ENCODE peak calls at places on chromosomes 2 and 18, in nine cellular contexts. One of them, this sample, is unnamed.
A peak's percentile ranks its signal among the peaks of the same experiment; 100 is the strongest.

GRCh38 chr2:238101891-238102841 is 2.0 kb downstream of the ESPNL start:
- DNase-seq in G401: peak; percentile 54
- DNase-seq in tibial artery: no peak
- DNase-seq in cardiac fibroblast: no peak
- DNase-seq in naive thymus-derived CD8-positive, alpha-beta T cell: no peak
- DNase-seq in NCI-H1105 treated with DMSO at 0.1 percent for 48 hours: no peak
- DNase-seq in anterior cingulate cortex: no peak
- DNase-seq in PC-9: no peak
- DNase-seq in stimulated activated CD4-positive, alpha-beta T cell treated with anti-CD3 and anti-CD28 coated beads, Interleukin-4, amount 100 ng/mL, for 1 hour: no peak
- DNase-seq in this sample: no peak

GRCh38 chr2:238916875-238917590 is 69.1 kb downstream of the TWIST2 start:
- DNase-seq in naive thymus-derived CD8-positive, alpha-beta T cell: no peak
- DNase-seq in PC-9: peak; percentile 62
- DNase-seq in G401: no peak
- DNase-seq in cardiac fibroblast: no peak
- DNase-seq in NCI-H1105 treated with DMSO at 0.1 percent for 48 hours: no peak
- DNase-seq in anterior cingulate cortex: no peak
- DNase-seq in tibial artery: peak; percentile 45
- DNase-seq in stimulated activated CD4-positive, alpha-beta T cell treated with anti-CD3 and anti-CD28 coated beads, Interleukin-4, amount 100 ng/mL, for 1 hour: no peak
- DNase-seq in this sample: no peak

GRCh38 chr2:226471987-226472470 is 327.6 kb downstream of the IRS1 start:
- DNase-seq in G401: no peak
- DNase-seq in PC-9: no peak
- DNase-seq in stimulated activated CD4-positive, alpha-beta T cell treated with anti-CD3 and anti-CD28 coated beads, Interleukin-4, amount 100 ng/mL, for 1 hour: no peak
- DNase-seq in naive thymus-derived CD8-positive, alpha-beta T cell: no peak
- DNase-seq in cardiac fibroblast: no peak
- DNase-seq in NCI-H1105 treated with DMSO at 0.1 percent for 48 hours: no peak
- DNase-seq in anterior cingulate cortex: no peak
- DNase-seq in tibial artery: no peak
- DNase-seq in this sample: no peak

GRCh38 chr2:170816499-170817246 is at the start of gene GAD1:
- DNase-seq in naive thymus-derived CD8-positive, alpha-beta T cell: peak; percentile 28
- DNase-seq in NCI-H1105 treated with DMSO at 0.1 percent for 48 hours: peak; percentile 83
- DNase-seq in G401: peak; percentile 30
- DNase-seq in stimulated activated CD4-positive, alpha-beta T cell treated with anti-CD3 and anti-CD28 coated beads, Interleukin-4, amount 100 ng/mL, for 1 hour: peak; percentile 72
- DNase-seq in cardiac fibroblast: peak; percentile 51
- DNase-seq in tibial artery: peak; percentile 88
- DNase-seq in PC-9: peak; percentile 73
- DNase-seq in anterior cingulate cortex: no peak
- DNase-seq in this sample: peak; percentile 77

GRCh38 chr2:15814406-15814805 is 125.9 kb upstream of the MYCN start:
- DNase-seq in PC-9: no peak
- DNase-seq in stimulated activated CD4-positive, alpha-beta T cell treated with anti-CD3 and anti-CD28 coated beads, Interleukin-4, amount 100 ng/mL, for 1 hour: no peak
- DNase-seq in G401: no peak
- DNase-seq in tibial artery: no peak
- DNase-seq in cardiac fibroblast: no peak
- DNase-seq in NCI-H1105 treated with DMSO at 0.1 percent for 48 hours: no peak
- DNase-seq in anterior cingulate cortex: no peak
- DNase-seq in naive thymus-derived CD8-positive, alpha-beta T cell: no peak
- DNase-seq in this sample: no peak

GRCh38 chr18:35456181-35456850 is 41.4 kb downstream of the INO80C start:
- DNase-seq in NCI-H1105 treated with DMSO at 0.1 percent for 48 hours: no peak
- DNase-seq in cardiac fibroblast: peak; percentile 88
- DNase-seq in PC-9: no peak
- DNase-seq in G401: no peak
- DNase-seq in naive thymus-derived CD8-positive, alpha-beta T cell: no peak
- DNase-seq in stimulated activated CD4-positive, alpha-beta T cell treated with anti-CD3 and anti-CD28 coated beads, Interleukin-4, amount 100 ng/mL, for 1 hour: no peak
- DNase-seq in tibial artery: no peak
- DNase-seq in anterior cingulate cortex: no peak
- DNase-seq in this sample: no peak

GRCh38 chr18:23924813-23925212 is 89.7 kb upstream of the TTC39C start:
- DNase-seq in tibial artery: no peak
- DNase-seq in stimulated activated CD4-positive, alpha-beta T cell treated with anti-CD3 and anti-CD28 coated beads, Interleukin-4, amount 100 ng/mL, for 1 hour: no peak
- DNase-seq in naive thymus-derived CD8-positive, alpha-beta T cell: no peak
- DNase-seq in cardiac fibroblast: peak; percentile 37
- DNase-seq in PC-9: no peak
- DNase-seq in NCI-H1105 treated with DMSO at 0.1 percent for 48 hours: no peak
- DNase-seq in anterior cingulate cortex: no peak
- DNase-seq in G401: no peak
- DNase-seq in this sample: no peak

GRCh38 chr2:173221081-173221695 is 133.5 kb upstream of the CDCA7 start:
- DNase-seq in NCI-H1105 treated with DMSO at 0.1 percent for 48 hours: no peak
- DNase-seq in naive thymus-derived CD8-positive, alpha-beta T cell: no peak
- DNase-seq in tibial artery: no peak
- DNase-seq in G401: no peak
- DNase-seq in PC-9: no peak
- DNase-seq in cardiac fibroblast: no peak
- DNase-seq in stimulated activated CD4-positive, alpha-beta T cell treated with anti-CD3 and anti-CD28 coated beads, Interleukin-4, amount 100 ng/mL, for 1 hour: no peak
- DNase-seq in anterior cingulate cortex: no peak
- DNase-seq in this sample: no peak

GRCh38 chr18:56393870-56394269 is 244.5 kb downstream of the TXNL1 start:
- DNase-seq in G401: no peak
- DNase-seq in NCI-H1105 treated with DMSO at 0.1 percent for 48 hours: no peak
- DNase-seq in anterior cingulate cortex: no peak
- DNase-seq in naive thymus-derived CD8-positive, alpha-beta T cell: no peak
- DNase-seq in tibial artery: no peak
- DNase-seq in cardiac fibroblast: no peak
- DNase-seq in PC-9: no peak
- DNase-seq in stimulated activated CD4-positive, alpha-beta T cell treated with anti-CD3 and anti-CD28 coated beads, Interleukin-4, amount 100 ng/mL, for 1 hour: no peak
- DNase-seq in this sample: no peak

GRCh38 chr2:127165539-127165935 is 54.6 kb downstream of the CYP27C1 start:
- DNase-seq in tibial artery: no peak
- DNase-seq in anterior cingulate cortex: no peak
- DNase-seq in G401: no peak
- DNase-seq in naive thymus-derived CD8-positive, alpha-beta T cell: no peak
- DNase-seq in NCI-H1105 treated with DMSO at 0.1 percent for 48 hours: no peak
- DNase-seq in cardiac fibroblast: no peak
- DNase-seq in PC-9: peak; percentile 65
- DNase-seq in stimulated activated CD4-positive, alpha-beta T cell treated with anti-CD3 and anti-CD28 coated beads, Interleukin-4, amount 100 ng/mL, for 1 hour: no peak
- DNase-seq in this sample: no peak

GRCh38 chr18:907171-907879 is 2.7 kb downstream of the ADCYAP1 start:
- DNase-seq in naive thymus-derived CD8-positive, alpha-beta T cell: no peak
- DNase-seq in anterior cingulate cortex: no peak
- DNase-seq in NCI-H1105 treated with DMSO at 0.1 percent for 48 hours: peak; percentile 17
- DNase-seq in G401: peak; percentile 30
- DNase-seq in cardiac fibroblast: no peak
- DNase-seq in PC-9: no peak
- DNase-seq in tibial artery: no peak
- DNase-seq in stimulated activated CD4-positive, alpha-beta T cell treated with anti-CD3 and anti-CD28 coated beads, Interleukin-4, amount 100 ng/mL, for 1 hour: peak; percentile 16
- DNase-seq in this sample: no peak

GRCh38 chr2:12197133-12197532 is 450.7 kb downstream of the LPIN1 start:
- DNase-seq in NCI-H1105 treated with DMSO at 0.1 percent for 48 hours: no peak
- DNase-seq in PC-9: no peak
- DNase-seq in naive thymus-derived CD8-positive, alpha-beta T cell: no peak
- DNase-seq in stimulated activated CD4-positive, alpha-beta T cell treated with anti-CD3 and anti-CD28 coated beads, Interleukin-4, amount 100 ng/mL, for 1 hour: no peak
- DNase-seq in anterior cingulate cortex: no peak
- DNase-seq in cardiac fibroblast: no peak
- DNase-seq in G401: no peak
- DNase-seq in tibial artery: no peak
- DNase-seq in this sample: no peak

GRCh38 chr2:216535454-216535995 is 36.9 kb downstream of the RPL37A start:
- DNase-seq in G401: no peak
- DNase-seq in PC-9: peak; percentile 16
- DNase-seq in naive thymus-derived CD8-positive, alpha-beta T cell: no peak
- DNase-seq in cardiac fibroblast: peak; percentile 93
- DNase-seq in tibial artery: peak; percentile 86
- DNase-seq in stimulated activated CD4-positive, alpha-beta T cell treated with anti-CD3 and anti-CD28 coated beads, Interleukin-4, amount 100 ng/mL, for 1 hour: no peak
- DNase-seq in anterior cingulate cortex: no peak
- DNase-seq in NCI-H1105 treated with DMSO at 0.1 percent for 48 hours: no peak
- DNase-seq in this sample: peak; percentile 46

GRCh38 chr2:159111346-159111922 is 143.0 kb downstream of the TANC1 start:
- DNase-seq in cardiac fibroblast: no peak
- DNase-seq in stimulated activated CD4-positive, alpha-beta T cell treated with anti-CD3 and anti-CD28 coated beads, Interleukin-4, amount 100 ng/mL, for 1 hour: no peak
- DNase-seq in naive thymus-derived CD8-positive, alpha-beta T cell: no peak
- DNase-seq in NCI-H1105 treated with DMSO at 0.1 percent for 48 hours: peak; percentile 22
- DNase-seq in PC-9: no peak
- DNase-seq in G401: peak; percentile 79
- DNase-seq in tibial artery: no peak
- DNase-seq in anterior cingulate cortex: no peak
- DNase-seq in this sample: no peak

GRCh38 chr2:36967236-36967876 is 1.0 kb upstream of the STRN start:
- DNase-seq in cardiac fibroblast: no peak
- DNase-seq in G401: peak; percentile 6
- DNase-seq in stimulated activated CD4-positive, alpha-beta T cell treated with anti-CD3 and anti-CD28 coated beads, Interleukin-4, amount 100 ng/mL, for 1 hour: no peak
- DNase-seq in PC-9: no peak
- DNase-seq in naive thymus-derived CD8-positive, alpha-beta T cell: no peak
- DNase-seq in NCI-H1105 treated with DMSO at 0.1 percent for 48 hours: peak; percentile 10
- DNase-seq in anterior cingulate cortex: no peak
- DNase-seq in tibial artery: no peak
- DNase-seq in this sample: peak; percentile 89

GRCh38 chr2:207722773-207723424 is 11.5 kb downstream of the CCNYL1 start:
- DNase-seq in naive thymus-derived CD8-positive, alpha-beta T cell: no peak
- DNase-seq in G401: no peak
- DNase-seq in stimulated activated CD4-positive, alpha-beta T cell treated with anti-CD3 and anti-CD28 coated beads, Interleukin-4, amount 100 ng/mL, for 1 hour: no peak
- DNase-seq in anterior cingulate cortex: no peak
- DNase-seq in NCI-H1105 treated with DMSO at 0.1 percent for 48 hours: no peak
- DNase-seq in PC-9: no peak
- DNase-seq in cardiac fibroblast: peak; percentile 16
- DNase-seq in tibial artery: no peak
- DNase-seq in this sample: no peak

GRCh38 chr2:30113617-30114293 is 33.1 kb upstream of the YPEL5 start:
- DNase-seq in G401: no peak
- DNase-seq in NCI-H1105 treated with DMSO at 0.1 percent for 48 hours: no peak
- DNase-seq in PC-9: peak; percentile 22
- DNase-seq in tibial artery: no peak
- DNase-seq in naive thymus-derived CD8-positive, alpha-beta T cell: no peak
- DNase-seq in stimulated activated CD4-positive, alpha-beta T cell treated with anti-CD3 and anti-CD28 coated beads, Interleukin-4, amount 100 ng/mL, for 1 hour: no peak
- DNase-seq in cardiac fibroblast: peak; percentile 88
- DNase-seq in anterior cingulate cortex: no peak
- DNase-seq in this sample: no peak

GRCh38 chr18:40874233-40874632 is 1080.8 kb upstream of the PIK3C3 start:
- DNase-seq in PC-9: no peak
- DNase-seq in cardiac fibroblast: peak; percentile 79
- DNase-seq in naive thymus-derived CD8-positive, alpha-beta T cell: no peak
- DNase-seq in anterior cingulate cortex: no peak
- DNase-seq in NCI-H1105 treated with DMSO at 0.1 percent for 48 hours: peak; percentile 45
- DNase-seq in tibial artery: no peak
- DNase-seq in G401: no peak
- DNase-seq in stimulated activated CD4-positive, alpha-beta T cell treated with anti-CD3 and anti-CD28 coated beads, Interleukin-4, amount 100 ng/mL, for 1 hour: no peak
- DNase-seq in this sample: no peak

GRCh38 chr2:122683018-122683417 is 927.6 kb downstream of the TSN start:
- DNase-seq in NCI-H1105 treated with DMSO at 0.1 percent for 48 hours: no peak
- DNase-seq in tibial artery: no peak
- DNase-seq in G401: no peak
- DNase-seq in cardiac fibroblast: peak; percentile 11
- DNase-seq in anterior cingulate cortex: no peak
- DNase-seq in stimulated activated CD4-positive, alpha-beta T cell treated with anti-CD3 and anti-CD28 coated beads, Interleukin-4, amount 100 ng/mL, for 1 hour: no peak
- DNase-seq in PC-9: no peak
- DNase-seq in naive thymus-derived CD8-positive, alpha-beta T cell: no peak
- DNase-seq in this sample: no peak

This sample was measured in prostate gland.